ENCODE peak calls at places on chromosomes 13 and 19, in four cellular contexts. A is activated naive CD4-positive, alpha-beta T cell treated with Interleukin-2 at 50 U/mL for 16 hours; S is coronary artery; E is NCI-H1417 treated with DMSO at 0.1 percent for 48 hours. P is an unnamed sample.

GRCh38 chr19:41564515-41565383 is 11.2 kb upstream of the CEACAM21 start:
- DNase-seq in A (no peak), S (peak), E (no peak), P (peak)

GRCh38 chr13:92537485-92537884 is 689.1 kb upstream of the GPC6 start:
- DNase-seq in A (no peak), S (no peak), E (no peak), P (no peak)

GRCh38 chr19:38155453-38155852 is 68.6 kb downstream of the DPF1 start:
- DNase-seq in A (no peak), S (no peak), E (no peak), P (no peak)

GRCh38 chr19:29666634-29667389 is 1.6 kb downstream of the PLEKHF1 start:
- DNase-seq in A (peak), S (no peak), E (no peak), P (peak)

GRCh38 chr19:35344511-35345031 is 3.1 kb upstream of the FFAR1 start:
- DNase-seq in A (no peak), S (peak), E (no peak), P (peak)

GRCh38 chr13:106649495-106649894 is 81.6 kb upstream of the ARGLU1 start:
- DNase-seq in A (no peak), S (no peak), E (no peak), P (no peak)

GRCh38 chr13:91719033-91719432 is 320.6 kb downstream of the GPC5 start:
- DNase-seq in A (no peak), S (no peak), E (no peak), P (no peak)

GRCh38 chr19:2286402-2287140 is 4.6 kb upstream of the PEAK3 start:
- DNase-seq in A (no peak), S (no peak), E (no peak), P (no peak)

GRCh38 chr19:38389101-38389925 is 816 bp downstream of the SPRED3 start:
- DNase-seq in A (no peak), S (no peak), E (no peak), P (no peak)

GRCh38 chr19:48302600-48302959 is 22.8 kb upstream of the EMP3 start:
- DNase-seq in A (no peak), S (no peak), E (no peak), P (no peak)

GRCh38 chr13:84126671-84127171 is 244.4 kb upstream of the SLITRK1 start:
- DNase-seq in A (no peak), S (no peak), E (no peak), P (peak)

GRCh38 chr19:34145741-34146202 is 26.5 kb upstream of the LSM14A start:
- DNase-seq in A (peak), S (no peak), E (no peak), P (peak)

GRCh38 chr13:27007166-27007565 is 164.4 kb downstream of the USP12 start:
- DNase-seq in A (no peak), S (peak), E (peak), P (no peak)

GRCh38 chr13:21242236-21242635 is 65.8 kb downstream of the MRPL57 start:
- DNase-seq in A (no peak), S (no peak), E (no peak), P (no peak)

GRCh38 chr19:35264281-35265125 is 4.3 kb upstream of the USF2 start:
- DNase-seq in A (no peak), S (peak), E (no peak), P (no peak)

GRCh38 chr13:26062853-26063444 is 11.1 kb upstream of the SHISA2 start:
- DNase-seq in A (peak), S (no peak), E (no peak), P (no peak)

GRCh38 chr13:111547726-111548273 is 227.4 kb downstream of the TEX29 start:
- DNase-seq in A (no peak), S (peak), E (no peak), P (no peak)

GRCh38 chr19:47280183-47280797 is 5.6 kb downstream of the INAFM1 start:
- DNase-seq in A (peak), S (no peak), E (no peak), P (peak)